ENCODE peak calls at places on chromosomes 7 and 10, in four cellular contexts. X, R, L and E are unnamed samples. For H3K4me1, the result is how much of the 10 kb centered on the place peaks cover.

GRCh38 chr7:96992624-96993452 is 12.5 kb upstream of the DLX6 start:
- DNase-seq in X (no peak), R (no peak), L (peak), E (peak)

GRCh38 chr10:92880233-92880861 is 32.0 kb downstream of the EXOC6 start:
- DNase-seq in X (peak), R (peak), L (no peak), E (no peak)

GRCh38 chr7:135923700-135924261 is 53.4 kb downstream of the MTPN start:
- DNase-seq in X (peak), R (peak), L (no peak), E (no peak)

GRCh38 chr10:4684434-4684833 is 141.6 kb upstream of the AKR1E2 start:
- DNase-seq in X (no peak), R (peak), L (no peak), E (no peak)

GRCh38 chr7:105521027-105521730 is 892 bp downstream of the PUS7 start:
- DNase-seq in X (peak), R (peak), L (no peak), E (peak)

GRCh38 chr10:124641282-124642075 is 102.7 kb downstream of the FAM53B start:
- DNase-seq in X (peak), R (no peak), L (no peak), E (no peak)

GRCh38 chr7:150753826-150754603 is 16.8 kb downstream of the GIMAP5 start:
- DNase-seq in X (no peak), R (peak), L (no peak), E (no peak)

GRCh38 chr7:66557214-66558200 is 71.2 kb upstream of the KCTD7 start:
- DNase-seq in X (peak), R (peak), L (peak), E (peak)

GRCh38 chr10:72320676-72321247 is 34.0 kb downstream of the DNAJB12 start:
- DNase-seq in X (peak), R (peak), L (no peak), E (peak)

GRCh38 chr10:84493951-84494848 is 165.8 kb downstream of the CCSER2 start:
- DNase-seq in X (peak), R (peak), L (no peak), E (no peak)

DNA sequence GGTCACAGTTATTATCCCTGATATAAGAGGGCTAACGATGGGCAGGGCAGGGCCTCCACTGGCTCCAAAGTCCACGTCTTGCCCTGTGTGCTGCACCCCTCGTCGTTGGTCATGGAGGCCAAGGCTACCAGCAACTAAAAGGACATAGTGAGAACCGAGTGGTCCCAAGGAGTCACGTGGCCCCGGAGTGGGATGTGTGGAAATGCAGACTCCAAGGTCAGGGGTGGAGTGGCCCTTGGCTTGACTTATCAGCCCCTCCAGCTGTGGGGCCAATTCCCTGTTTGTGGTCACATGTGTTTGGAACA is 30.7 kb downstream of the BTBD16 start:
- DNase-seq in X (no peak), R (no peak), L (no peak), E (no peak)
- H3K27ac ChIP-seq in X (no peak), R (no peak), L (no peak), E (no peak)

DNA sequence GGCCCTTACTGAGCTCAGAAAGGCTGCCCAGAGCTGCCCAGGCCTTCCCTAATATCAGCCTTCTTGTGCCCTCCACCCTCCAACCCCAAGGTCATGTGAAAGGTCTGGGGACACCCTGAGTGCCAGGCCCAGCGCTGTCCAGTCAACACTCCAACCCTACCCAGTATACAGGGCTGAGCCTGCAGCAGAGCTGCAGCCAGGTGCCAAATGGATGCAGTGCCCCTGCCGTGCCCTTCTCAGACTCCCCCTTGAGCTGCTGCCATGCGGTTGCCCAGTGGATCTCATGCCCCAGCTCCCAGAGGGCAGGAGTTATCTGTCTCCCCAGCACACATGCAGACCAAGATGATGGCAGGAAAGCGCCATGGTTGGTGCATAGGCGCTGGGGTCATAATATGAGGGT is 61.5 kb downstream of the ZMIZ1 start:
- DNase-seq in X (no peak), R (no peak), L (no peak), E (no peak)
- H3K4me1 ChIP-seq in X (half or more), R (under half), L (half or more), E (half or more)

GRCh38 chr10:97138174-97138573 is 47.6 kb downstream of the SLIT1 start:
- DNase-seq in X (no peak), R (peak), L (no peak), E (peak)
- TF ChIP-seq CTCF in X (no peak), R (peak), L (no peak), E (no peak)

GRCh38 chr10:113995201-113995600 is 48.5 kb upstream of the ADRB1 start:
- DNase-seq in X (no peak), R (no peak), L (no peak), E (no peak)

GRCh38 chr10:113997428-113997827 is 46.2 kb upstream of the ADRB1 start:
- DNase-seq in X (peak), R (no peak), L (no peak), E (peak)

GRCh38 chr10:113992601-113993011 is 51.1 kb upstream of the ADRB1 start:
- DNase-seq in X (peak), R (peak), L (no peak), E (no peak)

GRCh38 chr10:113991091-113991860 is 52.4 kb upstream of the ADRB1 start:
- DNase-seq in X (no peak), R (no peak), L (no peak), E (no peak)

GRCh38 chr10:113993489-113993932 is 50.2 kb upstream of the ADRB1 start:
- DNase-seq in X (no peak), R (no peak), L (no peak), E (peak)
- H3K27ac ChIP-seq in X (no peak), R (no peak), L (no peak), E (no peak)

GRCh38 chr7:34723338-34723737 is 65.3 kb downstream of the NPSR1 start:
- DNase-seq in X (no peak), R (no peak), L (no peak), E (no peak)

GRCh38 chr7:34727464-34727995 is 69.5 kb downstream of the NPSR1 start:
- DNase-seq in X (no peak), R (peak), L (no peak), E (no peak)

GRCh38 chr7:34720289-34720688 is 62.3 kb downstream of the NPSR1 start:
- DNase-seq in X (no peak), R (no peak), L (no peak), E (no peak)

GRCh38 chr7:34728156-34728555 is 70.1 kb downstream of the NPSR1 start:
- DNase-seq in X (no peak), R (no peak), L (no peak), E (no peak)

DNA sequence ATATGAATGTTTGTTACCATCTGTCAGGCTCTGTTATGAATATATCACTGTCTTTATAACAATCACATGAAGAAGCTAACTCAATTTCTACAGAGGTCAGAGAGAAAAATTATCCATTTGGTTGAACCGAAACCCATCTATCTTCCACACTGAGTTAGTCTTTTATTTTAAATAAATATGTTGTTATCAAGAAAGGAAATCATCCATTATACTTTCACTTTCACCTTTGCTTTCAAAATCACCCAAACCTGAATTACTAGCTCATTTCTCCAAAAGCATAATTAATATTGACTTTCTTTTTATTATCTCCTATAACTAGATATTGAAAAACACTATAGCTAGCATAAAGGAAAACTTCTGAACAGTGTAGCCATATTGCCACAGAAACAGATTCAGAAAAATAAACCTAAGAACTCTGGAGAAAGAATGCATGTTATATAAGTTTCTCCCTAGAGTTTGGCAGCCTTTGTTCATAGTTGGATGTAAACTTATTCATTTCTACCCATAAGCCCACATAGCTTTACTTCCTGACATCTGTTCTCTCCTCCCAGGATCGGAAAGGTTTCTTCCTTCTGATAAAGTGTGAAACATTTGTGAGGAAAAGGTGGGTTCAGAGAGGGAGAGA is 66.0 kb downstream of the NPSR1 start:
- DNase-seq in X (no peak), R (no peak), L (no peak), E (no peak)
- H3K4me1 ChIP-seq in X (under half), R (under half), L (under half), E (under half)

GRCh38 chr7:152025937-152026890 is 740 bp downstream of the GALNT11 start:
- DNase-seq in X (no peak), R (no peak), L (no peak), E (no peak)
- TF ChIP-seq CTCF in X (no peak), R (no peak), L (peak), E (no peak)

GRCh38 chr7:142459557-142459963 is 201.7 kb upstream of the PRSS58 start:
- DNase-seq in X (peak), R (peak), L (no peak), E (peak)
- H3K27ac ChIP-seq in X (no peak), R (no peak), L (no peak), E (no peak)

GRCh38 chr7:74267756-74268565 is 13.8 kb upstream of the RFC2 start:
- DNase-seq in X (no peak), R (no peak), L (no peak), E (no peak)
- H3K4me1 ChIP-seq in X (under half), R (under half), L (under half), E (under half)

GRCh38 chr7:2709553-2710165 is 21.7 kb downstream of the AMZ1 start:
- DNase-seq in X (peak), R (peak), L (peak), E (peak)
- TF ChIP-seq CTCF in X (peak), R (peak), L (peak), E (peak)

DNA sequence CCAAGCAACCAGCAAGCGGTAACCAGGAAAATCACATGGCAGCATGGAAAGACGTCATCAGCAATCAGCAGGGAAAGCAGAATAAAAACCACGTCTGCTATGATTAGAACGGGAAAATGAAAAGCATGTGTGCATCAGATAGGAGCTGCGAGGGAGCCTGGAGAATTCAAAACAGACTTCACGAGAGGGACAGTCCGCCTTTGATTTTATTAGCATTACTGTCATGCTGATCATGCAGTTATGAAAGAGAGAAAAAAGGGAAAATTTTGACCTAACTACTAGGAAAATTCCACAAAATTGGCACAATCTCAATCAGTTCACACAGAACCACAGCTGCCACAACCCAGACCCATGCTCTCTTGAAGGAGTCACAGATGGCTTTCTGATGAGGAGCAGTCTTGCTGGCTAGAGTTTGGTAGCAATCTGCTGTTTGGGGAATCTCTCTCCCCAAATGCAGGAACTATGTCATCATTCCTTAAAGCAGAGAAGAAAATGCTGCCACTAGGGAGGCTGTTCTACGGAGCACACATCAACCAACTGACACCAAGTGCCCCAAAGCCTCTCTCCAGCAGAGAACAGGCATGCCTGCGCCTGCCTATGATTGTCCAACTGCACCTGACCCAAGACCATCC is 295.9 kb downstream of the TNS3 start:
- DNase-seq in X (no peak), R (no peak), L (no peak), E (peak)
- H3K27ac ChIP-seq in X (peak), R (no peak), L (peak), E (no peak)